ENCODE peak calls at places on chromosomes 2 and 18, in ten cellular contexts. S is neural progenitor cell; D is cardiac muscle cell; A is CD8-positive, alpha-beta memory T cell; J is adipocyte; F is SJSA1; P is body of pancreas; W is prostate gland; O is uterus; Y is left lung. I is an unnamed sample. For H3K27me3 and H3K4me1, the result is how much of the 10 kb centered on the place peaks cover.

GRCh38 chr18:29057703-29058102 is 880.8 kb upstream of the CDH2 start:
- DNase-seq in S (no peak), D (no peak), A (no peak), J (no peak), F (no peak), P (no peak), W (no peak), O (no peak), Y (no peak), I (no peak)

GRCh38 chr2:172788871-172789270 is 53.2 kb downstream of the RAPGEF4 start:
- DNase-seq in S (no peak), D (no peak), A (no peak), J (no peak), F (no peak), P (no peak), W (no peak), O (no peak), Y (no peak), I (no peak)

GRCh38 chr2:62939735-62940491 is 110.7 kb upstream of the OTX1 start:
- DNase-seq in S (no peak), D (no peak), A (no peak), J (peak), F (no peak), P (no peak), W (no peak), O (no peak), Y (no peak), I (no peak)

GRCh38 chr2:228841877-228842276 is 429.2 kb downstream of the PID1 start:
- DNase-seq in S (no peak), D (no peak), A (no peak), J (peak), F (no peak), P (no peak), W (no peak), O (no peak), Y (no peak), I (no peak)

GRCh38 chr2:88252646-88253045 is 82.5 kb downstream of the THNSL2 start:
- DNase-seq in S (peak), D (no peak), A (no peak), J (no peak), F (no peak), P (no peak), W (no peak), O (no peak), Y (no peak), I (no peak)

GRCh38 chr2:230774348-230774951 is 61.8 kb downstream of the CAB39 start:
- DNase-seq in S (no peak), D (no peak), A (no peak), J (peak), F (peak), P (no peak), W (no peak), O (no peak), Y (no peak), I (no peak)

GRCh38 chr2:233064526-233065199 is 4.5 kb downstream of the INPP5D start:
- DNase-seq in S (no peak), D (no peak), A (no peak), J (no peak), F (no peak), P (no peak), W (no peak), O (no peak), Y (peak), I (no peak)

GRCh38 chr18:37668971-37669747 is 103.6 kb upstream of the CELF4 start:
- DNase-seq in S (peak), D (no peak), A (no peak), J (no peak), F (no peak), P (no peak), W (no peak), O (no peak), Y (no peak), I (peak)

GRCh38 chr2:130261970-130262760 is 63.9 kb upstream of the TUBA3E start:
- DNase-seq in S (no peak), D (peak), A (no peak), J (no peak), F (no peak), P (no peak), W (no peak), O (peak), Y (peak), I (peak)

GRCh38 chr2:152646775-152647174 is 70.5 kb downstream of the PRPF40A start:
- DNase-seq in S (no peak), D (no peak), A (no peak), J (peak), F (peak), P (no peak), W (peak), O (no peak), Y (no peak), I (no peak)

DNA sequence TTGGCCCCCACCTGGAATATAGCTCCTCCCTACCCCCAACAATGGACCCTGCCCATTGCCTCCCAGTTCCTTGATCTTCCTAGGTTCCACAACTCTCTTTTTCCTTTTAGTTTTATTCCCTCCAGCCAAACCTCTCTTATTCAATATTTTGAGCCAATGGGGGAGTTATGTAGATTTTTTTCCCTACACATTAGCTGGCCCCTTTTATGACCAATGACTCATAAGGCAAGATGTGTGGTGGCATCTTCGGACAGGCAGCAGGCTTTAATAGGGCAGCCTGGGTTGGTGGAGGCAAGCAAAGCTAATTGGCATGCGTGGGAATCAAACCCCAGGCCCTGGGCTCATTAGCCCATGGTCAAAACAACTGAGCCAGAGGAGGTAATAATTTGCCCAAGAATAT is 9.2 kb downstream of the GRP start:
- DNase-seq in S (no peak), D (no peak), A (no peak), J (no peak), F (no peak), P (no peak), W (no peak), O (no peak), Y (no peak), I (no peak)
- H3K27me3 ChIP-seq in S (half or more), D (under half), A (under half), J (under half), F (under half), P (under half), W (under half), O (under half), Y (under half), I (under half)

DNA sequence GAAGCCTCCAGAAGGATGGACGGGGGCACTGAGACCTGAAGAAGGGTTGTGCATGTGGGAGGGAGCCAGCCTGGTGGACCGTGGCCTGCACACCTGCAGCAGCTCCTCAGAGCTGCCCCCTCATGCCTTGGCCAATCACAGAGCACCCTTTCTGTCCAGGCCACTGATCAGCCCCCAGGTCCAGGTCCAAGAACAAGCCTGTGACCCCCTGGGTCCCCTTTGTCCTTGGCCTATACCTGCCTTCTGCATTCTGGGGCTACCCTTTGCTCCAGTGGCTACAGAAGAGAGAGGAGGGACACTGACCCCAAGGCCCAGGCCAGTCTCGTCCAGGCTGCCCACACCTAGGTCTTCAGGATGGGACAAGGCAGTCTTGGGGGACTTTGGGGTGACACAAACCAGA is 62.2 kb downstream of the AGAP1 start:
- DNase-seq in S (no peak), D (no peak), A (no peak), J (no peak), F (no peak), P (no peak), W (no peak), O (no peak), Y (no peak), I (no peak)
- H3K4me1 ChIP-seq in S (under half), D (under half), A (under half), J (under half), F (under half), P (half or more), W (under half), O (under half), Y (under half), I (under half)

GRCh38 chr2:120448427-120448826 is 102.5 kb downstream of the INHBB start:
- DNase-seq in S (no peak), D (no peak), A (no peak), J (no peak), F (no peak), P (no peak), W (no peak), O (no peak), Y (no peak), I (no peak)
- H3K27me3 ChIP-seq in S (half or more), D (under half), A (under half), J (under half), F (under half), P (under half), W (under half), O (under half), Y (under half), I (under half)

GRCh38 chr18:32373505-32373904 is 97.2 kb downstream of the GAREM1 start:
- DNase-seq in S (no peak), D (no peak), A (no peak), J (no peak), F (no peak), P (no peak), W (no peak), O (no peak), Y (no peak), I (no peak)
- H3K4me1 ChIP-seq in S (under half), D (under half), A (under half), J (under half), F (under half), P (half or more), W (under half), O (under half), Y (under half), I (under half)

I was measured in SK-N-SH.